ENCODE peak calls at places on chromosomes 16 and 17, in eight cellular contexts. I, J, A, V, D, Y, T and N are unnamed samples.

GRCh38 chr16:27241658-27242057 is 26.9 kb downstream of the NSMCE1 start:
- DNase-seq in I (no peak), J (no peak), A (no peak), V (no peak), D (no peak), Y (no peak), T (no peak), N (no peak)

GRCh38 chr17:65078441-65079160 is 22.1 kb upstream of the GNA13 start:
- DNase-seq in I (no peak), J (no peak), A (no peak), V (no peak), D (no peak), Y (no peak), T (no peak), N (peak; percentile 63)

GRCh38 chr17:81491193-81491592 is 21.4 kb downstream of the ACTG1 start:
- DNase-seq in I (no peak), J (no peak), A (peak; percentile 60), V (no peak), D (no peak), Y (no peak), T (no peak), N (no peak)

GRCh38 chr17:39080416-39081179 is 70.8 kb downstream of the PLXDC1 start:
- DNase-seq in I (no peak), J (no peak), A (no peak), V (no peak), D (no peak), Y (peak; percentile 65), T (peak; percentile 41), N (no peak)

GRCh38 chr17:69518951-69519350 is 104.5 kb downstream of the MAP2K6 start:
- DNase-seq in I (no peak), J (no peak), A (no peak), V (no peak), D (no peak), Y (no peak), T (no peak), N (no peak)

GRCh38 chr16:65121870-65122723 is at the start of gene CDH11:
- DNase-seq in I (peak; percentile 79), J (no peak), A (no peak), V (no peak), D (peak; percentile 56), Y (peak; percentile 83), T (peak; percentile 44), N (no peak)

GRCh38 chr17:56826611-56827414 is 6.9 kb downstream of the C17orf67 start:
- DNase-seq in I (no peak), J (no peak), A (no peak), V (no peak), D (no peak), Y (no peak), T (no peak), N (no peak)

GRCh38 chr17:2138768-2139167 is 83.9 kb downstream of the HIC1 start:
- DNase-seq in I (no peak), J (no peak), A (no peak), V (no peak), D (no peak), Y (no peak), T (no peak), N (no peak)

GRCh38 chr17:18026408-18026776 is 12.6 kb downstream of the ATPAF2 start:
- DNase-seq in I (peak; percentile 71), J (no peak), A (no peak), V (no peak), D (no peak), Y (no peak), T (no peak), N (peak; percentile 67)

GRCh38 chr17:50872710-50873424 is 6.7 kb upstream of the TOB1 start:
- DNase-seq in I (no peak), J (no peak), A (no peak), V (no peak), D (no peak), Y (no peak), T (peak; percentile 59), N (no peak)

GRCh38 chr17:50589112-50589712 is 28.7 kb downstream of the CACNA1G start:
- DNase-seq in I (no peak), J (no peak), A (no peak), V (no peak), D (no peak), Y (no peak), T (no peak), N (no peak)

GRCh38 chr17:17823433-17824118 is 13.2 kb downstream of the SREBF1 start:
- DNase-seq in I (peak; percentile 92), J (peak; percentile 100), A (peak; percentile 90), V (peak; percentile 95), D (peak; percentile 77), Y (peak; percentile 87), T (peak; percentile 80), N (peak; percentile 100)

GRCh38 chr17:964881-965280 is 14.7 kb downstream of the NXN start:
- DNase-seq in I (no peak), J (no peak), A (no peak), V (no peak), D (no peak), Y (no peak), T (no peak), N (no peak)

GRCh38 chr16:67551972-67552371 is 10.4 kb upstream of the CTCF start:
- DNase-seq in I (no peak), J (no peak), A (no peak), V (no peak), D (no peak), Y (no peak), T (no peak), N (no peak)

GRCh38 chr16:11707679-11708197 is 34.9 kb downstream of the TXNDC11 start:
- DNase-seq in I (no peak), J (no peak), A (no peak), V (no peak), D (no peak), Y (no peak), T (no peak), N (no peak)

GRCh38 chr17:7932483-7932891 is 481 bp downstream of the CNTROB start:
- DNase-seq in I (no peak), J (no peak), A (peak; percentile 51), V (no peak), D (peak; percentile 22), Y (peak; percentile 34), T (no peak), N (peak; percentile 49)

GRCh38 chr16:78211200-78211599 is 111.7 kb downstream of the WWOX start:
- DNase-seq in I (no peak), J (no peak), A (no peak), V (no peak), D (no peak), Y (no peak), T (no peak), N (no peak)

GRCh38 chr16:85910073-85910853 is 11.3 kb downstream of the IRF8 start:
- DNase-seq in I (no peak), J (no peak), A (no peak), V (no peak), D (no peak), Y (no peak), T (no peak), N (no peak)

DNA sequence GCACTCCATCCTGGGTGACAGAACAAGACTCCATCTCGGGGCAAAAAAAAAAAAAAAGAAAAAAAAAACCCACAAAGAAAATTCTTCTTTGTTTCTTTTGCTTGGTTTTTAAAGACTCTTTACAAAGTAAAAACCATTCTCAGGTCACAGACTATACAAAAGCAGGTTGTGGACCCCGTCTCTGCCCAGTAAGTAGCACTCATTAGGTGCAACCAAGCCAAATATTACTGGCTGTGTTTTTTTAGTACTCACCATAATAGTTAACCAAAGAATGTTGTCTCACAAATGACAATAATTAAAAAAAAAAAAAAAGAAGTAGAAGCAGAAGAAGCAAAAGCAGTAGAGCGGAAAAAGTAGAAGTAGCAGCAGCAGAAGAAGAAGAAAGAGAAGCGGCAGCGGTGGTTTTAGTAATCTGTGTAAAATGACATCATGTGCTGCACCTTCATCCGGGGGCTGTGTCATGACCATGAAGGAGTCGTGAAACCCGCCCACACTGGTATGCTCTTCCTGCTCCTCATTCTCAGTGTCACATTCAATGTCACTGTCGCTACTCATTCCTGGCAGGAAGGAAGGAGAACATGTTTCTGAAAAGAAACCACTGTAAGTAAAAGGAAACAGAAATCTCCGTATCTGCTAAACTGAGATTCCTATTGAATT is 105.4 kb downstream of the TRIM37 start:
- DNase-seq in I (no peak), J (peak; percentile 41), A (peak; percentile 9), V (peak; percentile 24), D (peak; percentile 34), Y (no peak), T (peak; percentile 27), N (no peak)
- TF ChIP-seq POLR2A in I (no peak), J (peak; percentile 57), A (no peak), V (no peak), D (no peak), Y (no peak), T (no peak), N (no peak)

DNA sequence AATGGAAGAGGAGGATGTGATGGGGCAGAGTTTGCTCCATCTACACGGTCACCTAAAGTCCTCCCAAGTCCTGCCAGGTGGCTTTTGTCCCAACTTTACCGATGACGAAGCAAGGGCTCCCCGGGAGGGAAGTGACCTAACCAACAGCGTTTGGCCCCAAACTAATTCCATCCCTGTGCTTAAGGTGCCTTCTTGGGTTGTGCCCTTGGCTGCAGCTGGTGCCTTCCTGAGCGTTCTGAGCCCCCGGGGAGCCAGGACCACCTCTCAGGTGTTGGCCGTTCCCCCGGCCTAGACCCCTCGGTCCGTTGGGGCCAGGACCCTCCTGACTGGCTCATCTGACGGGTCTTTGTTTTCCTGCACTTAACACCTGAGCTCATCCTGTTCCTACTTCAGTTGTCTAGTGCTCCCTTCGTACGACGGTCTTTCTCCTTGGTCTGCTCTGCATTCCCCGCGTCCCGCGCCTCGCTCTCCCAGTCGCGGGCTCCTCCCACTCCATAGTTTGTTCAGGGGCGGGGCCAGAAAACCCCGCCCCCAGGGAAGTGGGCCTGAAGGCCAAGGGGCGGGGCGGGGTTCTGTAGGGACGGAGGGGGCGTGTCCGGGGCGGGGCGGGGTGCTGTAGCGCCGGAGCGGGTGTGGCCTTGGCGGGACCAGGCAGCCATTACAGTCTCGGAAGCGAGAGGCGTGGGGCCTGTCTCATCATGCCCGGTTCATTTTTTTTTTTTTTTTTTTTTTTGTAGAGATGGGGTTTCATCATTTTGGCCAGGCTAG is 822 bp upstream of the ZSCAN10 start:
- DNase-seq in I (peak; percentile 96), J (peak; percentile 94), A (peak; percentile 92), V (peak; percentile 99), D (peak; percentile 77), Y (peak; percentile 65), T (peak; percentile 91), N (peak; percentile 87)
- TF ChIP-seq POLR2A in I (no peak), J (no peak), A (no peak), V (peak; percentile 64), D (no peak), Y (no peak), T (no peak), N (no peak)

DNA sequence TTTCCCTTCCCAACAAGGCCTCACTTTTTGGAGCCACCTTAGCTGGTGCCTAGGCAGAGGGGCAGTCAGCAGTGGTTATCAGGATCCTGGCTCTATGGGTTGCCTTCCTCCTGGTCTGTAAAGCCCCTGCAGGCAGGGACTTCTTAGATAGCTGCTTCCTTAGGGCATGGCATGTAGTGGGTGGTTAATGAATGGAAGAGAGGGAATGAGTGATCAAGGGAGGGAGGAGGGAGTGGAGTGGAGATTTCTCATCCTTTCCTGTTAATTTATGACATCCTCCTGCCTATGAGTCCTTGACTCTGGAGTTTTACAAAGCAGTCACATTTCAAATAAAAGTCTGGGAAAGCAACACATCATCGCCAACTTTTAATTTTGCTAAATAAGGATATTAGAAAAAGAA is 40.7 kb downstream of the SNX20 start:
- DNase-seq in I (no peak), J (no peak), A (no peak), V (no peak), D (no peak), Y (no peak), T (no peak), N (no peak)
- TF ChIP-seq POLR2A in I (no peak), J (no peak), A (no peak), V (no peak), D (no peak), Y (no peak), T (no peak), N (no peak)

GRCh38 chr16:88811600-88811849 is 203 bp downstream of the APRT start:
- DNase-seq in I (no peak), J (no peak), A (no peak), V (peak; percentile 75), D (no peak), Y (no peak), T (no peak), N (no peak)
- TF ChIP-seq POLR2A in I (no peak), J (no peak), A (no peak), V (no peak), D (no peak), Y (no peak), T (no peak), N (no peak)